ENCODE peak calls at places on chromosomes 13 and 19, in ten cellular contexts. Z, K, N, M, B, V, T, F, R and C are unnamed samples.

GRCh38 chr19:35038623-35039512 is 2.7 kb upstream of the HPN start:
- DNase-seq in Z (peak; percentile 43), K (no peak), N (no peak), M (peak; percentile 57), B (no peak), V (no peak), T (no peak), F (no peak), R (no peak), C (no peak)

GRCh38 chr13:108495686-108496363 is 133.6 kb upstream of the MYO16 start:
- DNase-seq in Z (no peak), K (no peak), N (no peak), M (peak; percentile 1), B (no peak), V (peak; percentile 74), T (no peak), F (no peak), R (peak; percentile 5), C (peak; percentile 32)

GRCh38 chr13:37748913-37749312 is 120.7 kb downstream of the TRPC4 start:
- DNase-seq in Z (peak; percentile 4), K (no peak), N (no peak), M (no peak), B (no peak), V (no peak), T (no peak), F (no peak), R (no peak), C (no peak)

GRCh38 chr13:90867336-90867683 is 480.2 kb upstream of the MIR17HG start:
- DNase-seq in Z (peak; percentile 79), K (no peak), N (peak; percentile 90), M (peak; percentile 44), B (peak; percentile 63), V (peak; percentile 78), T (peak; percentile 86), F (peak; percentile 50), R (no peak), C (peak; percentile 51)

GRCh38 chr19:23116802-23117571 is at the start of gene ZNF730:
- DNase-seq in Z (peak; percentile 95), K (no peak), N (peak; percentile 65), M (peak; percentile 88), B (peak; percentile 14), V (no peak), T (peak; percentile 71), F (peak; percentile 17), R (peak; percentile 11), C (peak; percentile 50)

GRCh38 chr19:19860756-19861390 is 4.8 kb upstream of the ZNF253 start:
- DNase-seq in Z (no peak), K (no peak), N (no peak), M (no peak), B (no peak), V (no peak), T (no peak), F (no peak), R (peak; percentile 46), C (no peak)

GRCh38 chr13:94749162-94749561 is 36.8 kb upstream of the SOX21 start:
- DNase-seq in Z (no peak), K (no peak), N (no peak), M (no peak), B (no peak), V (no peak), T (no peak), F (no peak), R (no peak), C (no peak)

GRCh38 chr19:28509079-28509895 is 703.7 kb downstream of the UQCRFS1 start:
- DNase-seq in Z (no peak), K (no peak), N (no peak), M (no peak), B (no peak), V (no peak), T (no peak), F (no peak), R (no peak), C (no peak)

GRCh38 chr13:110841846-110842245 is 73.0 kb downstream of the ANKRD10 start:
- DNase-seq in Z (no peak), K (no peak), N (no peak), M (peak; percentile 27), B (no peak), V (no peak), T (peak; percentile 88), F (no peak), R (no peak), C (no peak)

GRCh38 chr19:10424011-10424637 is 3.8 kb downstream of the PDE4A start:
- DNase-seq in Z (peak; percentile 94), K (peak; percentile 70), N (peak; percentile 74), M (peak; percentile 86), B (peak; percentile 86), V (peak; percentile 94), T (peak; percentile 93), F (peak; percentile 60), R (peak; percentile 59), C (peak; percentile 88)

GRCh38 chr13:114143806-114144605 is 11.6 kb upstream of the RASA3 start:
- DNase-seq in Z (peak; percentile 38), K (no peak), N (no peak), M (no peak), B (peak; percentile 43), V (peak; percentile 62), T (no peak), F (no peak), R (no peak), C (no peak)

GRCh38 chr19:55640577-55641375 is at the start of gene ZNF580:
- DNase-seq in Z (peak; percentile 72), K (no peak), N (peak; percentile 91), M (peak; percentile 93), B (peak; percentile 68), V (peak; percentile 90), T (peak; percentile 80), F (no peak), R (peak; percentile 38), C (peak; percentile 88)

GRCh38 chr13:76339649-76340048 is 546.6 kb downstream of the KCTD12 start:
- DNase-seq in Z (no peak), K (no peak), N (no peak), M (no peak), B (no peak), V (no peak), T (no peak), F (no peak), R (no peak), C (no peak)

GRCh38 chr13:106151056-106151699 is 384.3 kb downstream of the EFNB2 start:
- DNase-seq in Z (no peak), K (no peak), N (peak; percentile 90), M (peak; percentile 98), B (peak; percentile 37), V (no peak), T (peak; percentile 93), F (no peak), R (no peak), C (peak; percentile 86)

GRCh38 chr13:46663216-46663615 is 110.2 kb downstream of the LRCH1 start:
- DNase-seq in Z (no peak), K (no peak), N (no peak), M (no peak), B (no peak), V (no peak), T (no peak), F (no peak), R (no peak), C (no peak)

GRCh38 chr13:59236309-59236939 is 927.3 kb downstream of the DIAPH3 start:
- DNase-seq in Z (no peak), K (no peak), N (no peak), M (no peak), B (no peak), V (no peak), T (no peak), F (no peak), R (no peak), C (no peak)

GRCh38 chr13:101757446-101758039 is 305.1 kb downstream of the ITGBL1 start:
- DNase-seq in Z (peak; percentile 35), K (no peak), N (peak; percentile 46), M (peak; percentile 62), B (no peak), V (no peak), T (peak; percentile 70), F (no peak), R (peak; percentile 13), C (no peak)

GRCh38 chr13:29877456-29878096 is 27.2 kb upstream of the UBL3 start:
- DNase-seq in Z (no peak), K (no peak), N (peak; percentile 9), M (no peak), B (peak; percentile 63), V (no peak), T (no peak), F (no peak), R (no peak), C (no peak)
- H3K4me3 ChIP-seq in Z (no peak overlapping the region), K (no peak overlapping the region), N (no peak overlapping the region), M (no peak overlapping the region), B (no peak overlapping the region), V (no peak overlapping the region), T (no peak overlapping the region), F (no peak overlapping the region), R (no peak overlapping the region), C (no peak overlapping the region)

GRCh38 chr13:43316997-43317396 is 293.6 kb downstream of the DNAJC15 start:
- DNase-seq in Z (no peak), K (no peak), N (peak; percentile 78), M (peak; percentile 84), B (no peak), V (no peak), T (no peak), F (no peak), R (no peak), C (peak; percentile 65)
- H3K4me3 ChIP-seq in Z (no peak overlapping the region), K (peak overlapping the region; percentile 9), N (peak overlapping the region; percentile 0), M (peak overlapping the region; percentile 16), B (no peak overlapping the region), V (peak overlapping the region; percentile 14), T (no peak overlapping the region), F (peak overlapping the region; percentile 20), R (no peak overlapping the region), C (peak overlapping the region; percentile 1)

DNA sequence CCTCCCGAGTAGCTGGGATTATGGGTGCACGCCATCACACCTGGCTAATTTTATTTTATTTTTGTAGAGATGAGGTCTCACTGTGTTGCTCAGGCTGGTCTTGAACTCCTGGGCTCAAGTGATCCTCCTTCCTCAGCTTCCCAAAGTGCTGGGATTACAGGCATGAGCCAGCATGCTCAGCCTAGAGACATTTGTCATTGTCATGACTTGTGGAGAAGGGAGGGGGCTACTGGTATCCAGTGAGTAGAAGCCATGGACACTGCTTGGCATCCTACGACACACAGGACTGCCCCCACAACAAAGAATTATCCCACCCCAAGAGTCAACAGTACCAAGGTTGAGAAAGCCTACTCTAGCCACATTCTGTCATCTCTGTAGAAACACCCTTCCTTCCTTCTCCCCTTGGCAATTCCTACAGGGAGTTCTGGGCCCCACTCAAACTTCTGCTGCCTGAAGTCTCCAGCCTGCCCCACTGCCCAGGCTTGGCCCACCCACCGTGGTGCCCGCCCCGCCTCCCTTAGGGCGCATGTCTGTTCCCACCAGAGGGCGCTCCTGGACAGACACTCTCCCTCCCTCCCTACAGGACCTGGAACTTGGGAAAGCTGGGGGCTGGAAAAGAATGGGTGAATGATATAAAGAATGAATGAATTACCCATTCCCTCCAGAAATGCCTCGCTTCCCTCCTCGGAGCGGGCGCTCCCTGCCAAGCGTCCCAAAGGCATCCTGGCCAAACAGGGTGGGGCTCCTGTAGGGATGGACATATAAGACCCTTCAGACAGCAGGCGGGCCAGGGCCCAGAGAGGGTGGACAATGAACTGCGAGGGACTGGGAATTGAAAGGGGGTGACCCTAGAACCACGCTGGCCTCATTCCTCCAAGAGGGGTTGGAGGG is 5.5 kb upstream of the EMP3 start:
- DNase-seq in Z (peak; percentile 93), K (no peak), N (peak; percentile 88), M (peak; percentile 92), B (peak; percentile 91), V (peak; percentile 95), T (peak; percentile 78), F (peak; percentile 79), R (peak; percentile 68), C (peak; percentile 83)
- H3K4me3 ChIP-seq in Z (no peak overlapping the region), K (no peak overlapping the region), N (no peak overlapping the region), M (no peak overlapping the region), B (no peak overlapping the region), V (no peak overlapping the region), T (no peak overlapping the region), F (no peak overlapping the region), R (no peak overlapping the region), C (no peak overlapping the region)

GRCh38 chr19:12484371-12485322 is at the start of gene ZNF709:
- DNase-seq in Z (peak; percentile 89), K (peak; percentile 89), N (peak; percentile 90), M (peak; percentile 92), B (peak; percentile 93), V (peak; percentile 96), T (peak; percentile 88), F (peak; percentile 82), R (peak; percentile 86), C (peak; percentile 85)
- H3K4me3 ChIP-seq in Z (peak within 1 kb of the TSS; percentile 86), K (peak within 1 kb of the TSS; percentile 98), N (peak within 1 kb of the TSS; percentile 93), M (peak within 1 kb of the TSS; percentile 66), B (peak within 1 kb of the TSS; percentile 88), V (peak within 1 kb of the TSS; percentile 89), T (peak within 1 kb of the TSS; percentile 93), F (peak within 1 kb of the TSS; percentile 95), R (peak within 1 kb of the TSS; percentile 98), C (peak within 1 kb of the TSS; percentile 78)